ENCODE peak calls at places on chromosomes 4 and X, in six cellular contexts. One of them, this sample, is unnamed.
A peak's percentile ranks its signal among the peaks of the same experiment; 100 is the strongest.

GRCh38 chr4:102736636-102737549 is 23.9 kb downstream of the MANBA start:
- DNase-seq in endothelial cell: no peak
- DNase-seq in A549: no peak
- DNase-seq in kidney: no peak
- DNase-seq in tibial artery: no peak
- DNase-seq in Peyer's patch: no peak
- DNase-seq in this sample: no peak

GRCh38 chr4:158013858-158014257 is 159.0 kb downstream of the GASK1B start:
- DNase-seq in endothelial cell: no peak
- DNase-seq in A549: no peak
- DNase-seq in kidney: no peak
- DNase-seq in tibial artery: no peak
- DNase-seq in Peyer's patch: no peak
- DNase-seq in this sample: no peak

GRCh38 chrX:86133761-86134160 is 14.5 kb upstream of the DACH2 start:
- DNase-seq in endothelial cell: no peak
- DNase-seq in A549: no peak
- DNase-seq in kidney: no peak
- DNase-seq in tibial artery: no peak
- DNase-seq in Peyer's patch: no peak
- DNase-seq in this sample: no peak

GRCh38 chr4:53693909-53694308 is 102.6 kb upstream of the LNX1 start:
- DNase-seq in endothelial cell: no peak
- DNase-seq in A549: no peak
- DNase-seq in kidney: no peak
- DNase-seq in tibial artery: no peak
- DNase-seq in Peyer's patch: no peak
- DNase-seq in this sample: no peak

GRCh38 chrX:10761447-10761846 is 141.1 kb upstream of the MID1 start:
- DNase-seq in endothelial cell: no peak
- DNase-seq in A549: no peak
- DNase-seq in kidney: no peak
- DNase-seq in tibial artery: no peak
- DNase-seq in Peyer's patch: no peak
- DNase-seq in this sample: no peak

GRCh38 chr4:70892086-70892769 is 9.9 kb upstream of the MOB1B start:
- DNase-seq in endothelial cell: no peak
- DNase-seq in A549: no peak
- DNase-seq in kidney: no peak
- DNase-seq in tibial artery: peak; percentile 48
- DNase-seq in Peyer's patch: no peak
- DNase-seq in this sample: no peak

GRCh38 chr4:78864405-78865024 is 74.7 kb downstream of the PAQR3 start:
- DNase-seq in endothelial cell: peak; percentile 21
- DNase-seq in A549: peak; percentile 18
- DNase-seq in kidney: no peak
- DNase-seq in tibial artery: no peak
- DNase-seq in Peyer's patch: no peak
- DNase-seq in this sample: no peak

GRCh38 chrX:24025741-24026402 is 1.1 kb downstream of the KLHL15 start:
- DNase-seq in endothelial cell: no peak
- DNase-seq in A549: peak; percentile 33
- DNase-seq in kidney: peak; percentile 83
- DNase-seq in tibial artery: peak; percentile 19
- DNase-seq in Peyer's patch: no peak
- DNase-seq in this sample: no peak

GRCh38 chrX:45771560-45772340 is 571.1 kb upstream of the DIPK2B start:
- DNase-seq in endothelial cell: no peak
- DNase-seq in A549: no peak
- DNase-seq in kidney: peak; percentile 71
- DNase-seq in tibial artery: peak; percentile 28
- DNase-seq in Peyer's patch: peak; percentile 50
- DNase-seq in this sample: no peak

GRCh38 chr4:168507178-168507577 is 10.3 kb downstream of the PALLD start:
- DNase-seq in endothelial cell: no peak
- DNase-seq in A549: no peak
- DNase-seq in kidney: no peak
- DNase-seq in tibial artery: no peak
- DNase-seq in Peyer's patch: peak; percentile 47
- DNase-seq in this sample: no peak

GRCh38 chrX:83529950-83530349 is 21.9 kb downstream of the POU3F4 start:
- DNase-seq in endothelial cell: no peak
- DNase-seq in A549: no peak
- DNase-seq in kidney: no peak
- DNase-seq in tibial artery: no peak
- DNase-seq in Peyer's patch: no peak
- DNase-seq in this sample: no peak
- TF ChIP-seq CTCF in endothelial cell: no peak
- TF ChIP-seq CTCF in A549: no peak
- TF ChIP-seq CTCF in kidney: no peak
- TF ChIP-seq CTCF in tibial artery: no peak
- TF ChIP-seq CTCF in Peyer's patch: no peak
- TF ChIP-seq CTCF in this sample: no peak

GRCh38 chr4:112423591-112423990 is 92.4 kb downstream of the NEUROG2 start:
- DNase-seq in endothelial cell: no peak
- DNase-seq in A549: no peak
- DNase-seq in kidney: no peak
- DNase-seq in tibial artery: no peak
- DNase-seq in Peyer's patch: no peak
- DNase-seq in this sample: no peak
- TF ChIP-seq CTCF in endothelial cell: no peak
- TF ChIP-seq CTCF in A549: no peak
- TF ChIP-seq CTCF in kidney: no peak
- TF ChIP-seq CTCF in tibial artery: no peak
- TF ChIP-seq CTCF in Peyer's patch: no peak
- TF ChIP-seq CTCF in this sample: no peak

GRCh38 chrX:48493890-48494364 is 14.9 kb upstream of the PORCN start:
- DNase-seq in endothelial cell: peak; percentile 47
- DNase-seq in A549: no peak
- DNase-seq in kidney: peak; percentile 59
- DNase-seq in tibial artery: no peak
- DNase-seq in Peyer's patch: no peak
- DNase-seq in this sample: no peak
- TF ChIP-seq CTCF in endothelial cell: no peak
- TF ChIP-seq CTCF in A549: no peak
- TF ChIP-seq CTCF in kidney: peak; percentile 24
- TF ChIP-seq CTCF in tibial artery: no peak
- TF ChIP-seq CTCF in Peyer's patch: peak; percentile 6
- TF ChIP-seq CTCF in this sample: peak; percentile 49

GRCh38 chrX:133563705-133564104 is 148.4 kb upstream of the GPC4 start:
- DNase-seq in endothelial cell: no peak
- DNase-seq in A549: no peak
- DNase-seq in kidney: no peak
- DNase-seq in tibial artery: peak; percentile 31
- DNase-seq in Peyer's patch: no peak
- DNase-seq in this sample: no peak
- TF ChIP-seq CTCF in endothelial cell: no peak
- TF ChIP-seq CTCF in A549: no peak
- TF ChIP-seq CTCF in kidney: no peak
- TF ChIP-seq CTCF in tibial artery: no peak
- TF ChIP-seq CTCF in Peyer's patch: no peak
- TF ChIP-seq CTCF in this sample: no peak

DNA sequence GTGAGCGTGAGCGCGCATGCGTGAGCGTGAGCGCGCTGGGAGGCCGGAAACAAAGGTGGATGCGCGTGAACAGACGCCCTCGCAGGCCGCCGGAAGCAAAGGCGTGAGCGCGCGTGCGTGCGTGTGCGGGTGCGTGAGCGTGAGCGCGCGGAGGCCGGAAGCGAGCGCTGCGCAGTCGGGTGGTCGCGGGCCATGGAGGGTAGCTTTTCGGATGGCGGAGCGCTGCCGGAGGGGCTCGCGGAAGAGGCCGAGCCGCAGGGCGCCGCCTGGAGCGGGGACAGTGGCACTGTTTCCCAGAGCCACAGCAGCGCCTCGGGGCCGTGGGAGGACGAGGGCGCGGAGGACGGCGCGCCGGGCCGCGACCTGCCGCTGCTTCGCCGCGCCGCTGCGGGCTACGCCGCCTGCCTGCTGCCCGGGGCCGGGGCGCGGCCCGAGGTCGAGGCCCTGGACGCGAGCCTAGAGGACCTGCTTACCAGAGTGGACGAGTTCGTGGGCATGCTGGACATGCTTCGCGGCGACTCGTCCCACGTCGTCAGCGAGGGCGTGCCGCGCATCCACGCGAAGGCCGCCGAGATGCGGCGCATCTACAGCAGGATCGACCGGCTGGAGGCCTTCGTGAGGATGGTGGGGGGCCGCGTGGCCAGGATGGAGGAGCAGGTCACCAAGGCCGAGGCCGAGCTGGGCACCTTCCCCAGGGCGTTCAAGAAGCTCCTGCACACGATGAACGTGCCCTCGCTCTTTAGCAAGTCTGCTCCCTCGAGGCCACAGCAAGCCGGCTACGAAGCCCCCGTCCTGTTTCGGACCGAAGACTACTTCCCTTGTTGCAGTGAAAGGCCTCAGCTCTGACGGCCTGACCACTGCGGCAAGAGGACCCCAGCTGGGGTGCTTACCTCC is at the start of gene BLOC1S4:
- DNase-seq in endothelial cell: peak; percentile 80
- DNase-seq in A549: peak; percentile 82
- DNase-seq in kidney: peak; percentile 96
- DNase-seq in tibial artery: peak; percentile 82
- DNase-seq in Peyer's patch: peak; percentile 92
- DNase-seq in this sample: peak; percentile 80
- TF ChIP-seq CTCF in endothelial cell: no peak
- TF ChIP-seq CTCF in A549: no peak
- TF ChIP-seq CTCF in kidney: no peak
- TF ChIP-seq CTCF in tibial artery: peak; percentile 17
- TF ChIP-seq CTCF in Peyer's patch: peak; percentile 39
- TF ChIP-seq CTCF in this sample: peak; percentile 29

GRCh38 chr4:34771632-34772031 is 1472.7 kb downstream of the ARAP2 start:
- DNase-seq in endothelial cell: no peak
- DNase-seq in A549: no peak
- DNase-seq in kidney: no peak
- DNase-seq in tibial artery: no peak
- DNase-seq in Peyer's patch: no peak
- DNase-seq in this sample: no peak

DNA sequence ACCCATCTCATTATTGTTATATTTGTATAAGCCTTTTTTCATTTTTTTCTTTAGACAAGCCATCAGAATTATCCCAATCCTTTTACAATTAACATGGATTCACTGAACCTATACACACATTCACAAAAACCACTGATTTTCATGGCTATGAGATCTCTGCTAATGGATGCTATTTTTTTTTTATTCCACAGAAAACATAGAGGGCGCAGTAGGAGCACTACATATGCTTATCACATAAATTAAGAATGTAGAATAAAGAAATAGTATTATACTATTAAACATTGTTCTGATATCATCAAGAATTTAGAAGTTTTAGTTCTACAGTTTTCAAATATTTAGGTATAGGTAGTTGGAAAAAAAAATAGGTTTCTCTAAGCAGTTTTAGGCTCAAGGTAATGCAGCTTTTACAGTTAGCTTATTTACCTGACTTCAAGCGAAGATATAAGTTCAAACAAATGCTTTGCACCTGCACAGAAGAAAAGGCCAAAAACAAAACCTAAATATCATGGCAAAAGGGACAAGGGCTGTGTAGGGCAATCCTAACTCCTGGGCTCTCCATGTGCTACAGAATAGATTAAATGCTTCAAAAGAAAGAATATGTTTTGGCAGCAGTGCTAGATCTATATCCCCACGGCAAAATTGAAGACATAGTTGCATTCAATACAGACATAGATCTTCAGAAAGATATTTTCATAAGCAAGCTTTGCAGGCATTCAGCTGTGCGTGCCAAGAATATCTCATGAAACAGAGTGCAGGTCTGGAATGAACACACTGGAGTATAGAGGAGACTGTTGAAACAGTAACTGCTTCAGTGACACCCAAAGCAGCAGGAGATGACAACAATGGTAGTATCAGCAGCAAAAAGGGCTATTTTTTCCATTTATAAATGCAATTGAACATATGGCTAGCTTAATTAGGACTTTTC is 1477.1 kb downstream of the ARAP2 start:
- DNase-seq in endothelial cell: no peak
- DNase-seq in A549: no peak
- DNase-seq in kidney: no peak
- DNase-seq in tibial artery: no peak
- DNase-seq in Peyer's patch: no peak
- DNase-seq in this sample: no peak
- TF ChIP-seq CTCF in endothelial cell: no peak
- TF ChIP-seq CTCF in A549: no peak
- TF ChIP-seq CTCF in kidney: no peak
- TF ChIP-seq CTCF in tibial artery: no peak
- TF ChIP-seq CTCF in Peyer's patch: no peak
- TF ChIP-seq CTCF in this sample: no peak

This sample was measured in progenitor cell of endocrine pancreas.